ENCODE peak calls at places on chromosomes 6 and 20, in five cellular contexts. M is neural progenitor cell, E is H1, U is mesothelial cell of epicardium, T is prostate gland. Q is an unnamed sample.

GRCh38 chr20:1336699-1337387 is 7.9 kb upstream of the SDCBP2 start:
- DNase-seq in M (no peak), E (peak), U (no peak), T (peak), Q (peak)

GRCh38 chr6:158086054-158086705 is 81.9 kb downstream of the SERAC1 start:
- DNase-seq in M (no peak), E (peak), U (no peak), T (no peak), Q (no peak)

GRCh38 chr6:148565321-148565926 is 181.4 kb upstream of the UST start:
- DNase-seq in M (no peak), E (no peak), U (no peak), T (no peak), Q (no peak)

GRCh38 chr20:34364013-34364382 is 925 bp downstream of the ITCH start:
- DNase-seq in M (no peak), E (no peak), U (no peak), T (no peak), Q (no peak)

GRCh38 chr20:24461848-24462247 is 7.6 kb upstream of the SYNDIG1 start:
- DNase-seq in M (no peak), E (no peak), U (no peak), T (no peak), Q (no peak)

GRCh38 chr6:29792123-29793035 is 35.2 kb upstream of the HLA-G start:
- DNase-seq in M (peak), E (peak), U (no peak), T (peak), Q (peak)

GRCh38 chr6:106227612-106228507 is 97.7 kb downstream of the ATG5 start:
- DNase-seq in M (no peak), E (no peak), U (no peak), T (no peak), Q (peak)

GRCh38 chr20:33091693-33092092 is 12.2 kb downstream of the BPIFB4 start:
- DNase-seq in M (no peak), E (no peak), U (no peak), T (no peak), Q (no peak)

GRCh38 chr6:167758309-167759023 is 68.2 kb upstream of the AFDN start:
- DNase-seq in M (no peak), E (no peak), U (no peak), T (no peak), Q (no peak)

GRCh38 chr6:128600397-128600951 is 80.1 kb upstream of the PTPRK start:
- DNase-seq in M (no peak), E (no peak), U (no peak), T (no peak), Q (no peak)

GRCh38 chr6:42453649-42454427 is 2.1 kb upstream of the TRERF1 start:
- DNase-seq in M (peak), E (peak), U (no peak), T (peak), Q (peak)

GRCh38 chr6:73951186-73951585 is 255.2 kb downstream of the CD109 start:
- DNase-seq in M (no peak), E (no peak), U (no peak), T (no peak), Q (no peak)

GRCh38 chr6:168247456-168248147 is 72.0 kb downstream of the DACT2 start:
- DNase-seq in M (no peak), E (no peak), U (no peak), T (peak), Q (peak)

DNA sequence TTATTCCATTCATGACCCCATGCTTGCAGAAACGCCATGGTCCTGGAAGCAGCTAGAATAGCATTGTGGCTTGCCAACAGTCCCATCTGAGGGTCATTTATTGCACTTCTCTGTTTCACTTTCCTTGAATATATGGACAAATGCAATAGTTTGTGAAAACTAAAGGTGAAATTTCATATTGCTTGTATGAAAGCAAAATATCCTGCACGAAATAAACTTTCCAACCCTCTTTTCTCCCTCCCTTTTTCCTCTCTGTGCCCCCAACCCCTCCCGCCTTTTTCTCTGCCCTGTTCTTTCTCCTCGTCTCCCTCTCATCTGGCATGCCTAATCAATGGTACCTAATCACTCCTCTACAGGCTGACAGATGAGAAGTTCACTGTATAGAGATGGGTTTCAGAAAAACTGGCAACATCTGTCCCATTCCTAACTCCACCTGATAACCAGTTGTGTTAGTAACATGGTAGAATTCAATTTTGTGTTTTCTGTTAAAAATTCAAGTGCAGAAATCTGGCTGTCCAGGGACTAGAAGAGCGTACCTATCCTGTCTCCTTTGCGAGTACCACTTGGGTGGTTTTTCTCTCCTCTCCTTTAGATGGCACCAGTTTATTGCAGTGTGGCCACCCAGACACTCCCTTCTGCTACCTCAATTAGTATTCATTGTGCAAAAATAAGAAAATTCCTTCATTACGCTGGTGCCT is 198.6 kb downstream of the FOXA2 start:
- DNase-seq in M (peak), E (no peak), U (no peak), T (no peak), Q (no peak)
- TF ChIP-seq CTCF in M (peak), E (no peak), U (no peak), T (peak), Q (no peak)

GRCh38 chr6:37485259-37485658 is 14.4 kb downstream of the CCDC167 start:
- DNase-seq in M (peak), E (no peak), U (no peak), T (no peak), Q (no peak)
- TF ChIP-seq CTCF in M (peak), E (no peak), U (no peak), T (no peak), Q (no peak)

DNA sequence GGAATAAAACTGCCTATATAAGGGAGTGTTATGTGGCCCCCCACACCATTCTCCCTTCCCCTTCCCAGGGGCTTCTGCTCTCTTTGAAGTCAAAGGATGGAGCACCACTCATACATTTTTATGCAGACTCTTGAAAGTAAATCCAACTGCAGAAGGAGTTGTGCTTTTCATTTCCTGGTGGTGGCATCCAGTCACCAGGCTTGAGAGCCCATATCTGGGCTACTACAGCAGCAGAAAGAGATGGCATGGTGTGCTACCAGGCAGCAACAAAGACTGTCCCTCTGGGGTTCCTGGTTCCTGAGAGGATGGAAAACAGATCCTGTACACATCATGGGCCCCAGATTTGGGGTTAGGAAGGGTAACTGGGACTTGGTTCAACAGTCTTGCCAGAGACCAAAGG is 226.4 kb downstream of the CLIC5 start:
- DNase-seq in M (no peak), E (no peak), U (no peak), T (no peak), Q (no peak)
- TF ChIP-seq CTCF in M (no peak), E (no peak), U (no peak), T (no peak), Q (no peak)

DNA sequence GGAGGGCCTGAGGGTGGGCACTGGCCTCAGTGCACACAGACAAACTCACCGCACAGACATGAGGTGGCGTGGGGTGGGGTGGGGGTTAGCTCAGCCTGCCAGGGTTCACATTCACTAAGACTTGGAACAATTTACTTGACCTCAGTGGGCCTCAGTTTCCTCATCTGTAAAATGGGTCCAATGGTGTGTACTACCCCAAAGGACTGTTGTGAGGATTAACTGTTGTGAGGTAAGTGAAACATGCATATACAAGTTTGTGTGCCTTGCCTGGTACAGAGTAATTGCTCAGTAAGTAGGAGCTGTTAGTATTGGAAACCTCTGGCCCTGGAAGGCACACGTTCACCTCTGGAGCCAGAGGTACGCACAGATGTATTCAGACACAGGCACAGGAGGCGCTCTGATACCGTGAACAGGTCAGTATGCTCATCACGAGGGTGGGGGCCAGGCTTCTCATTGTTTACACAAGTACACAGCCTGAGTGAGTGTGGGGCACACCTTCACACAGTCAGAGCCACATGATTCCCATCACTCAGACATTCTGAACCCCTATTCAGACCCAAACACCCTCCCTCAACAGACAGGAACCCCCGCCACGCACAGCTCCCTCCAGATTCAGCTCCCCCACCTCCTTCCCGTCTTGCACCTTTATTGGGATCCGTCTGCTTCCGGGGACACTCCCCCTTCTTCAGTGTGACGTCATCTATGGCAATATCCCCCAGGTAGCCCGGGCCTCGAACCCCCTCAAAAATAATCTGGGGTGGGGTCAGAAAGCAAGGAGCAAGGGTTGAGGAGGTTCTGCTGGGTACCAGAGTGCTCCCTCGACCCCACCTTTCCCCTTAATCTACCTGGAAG is 59.9 kb downstream of the MDGA1 start:
- DNase-seq in M (no peak), E (no peak), U (no peak), T (no peak), Q (no peak)
- TF ChIP-seq CTCF in M (no peak), E (no peak), U (no peak), T (no peak), Q (no peak)

DNA sequence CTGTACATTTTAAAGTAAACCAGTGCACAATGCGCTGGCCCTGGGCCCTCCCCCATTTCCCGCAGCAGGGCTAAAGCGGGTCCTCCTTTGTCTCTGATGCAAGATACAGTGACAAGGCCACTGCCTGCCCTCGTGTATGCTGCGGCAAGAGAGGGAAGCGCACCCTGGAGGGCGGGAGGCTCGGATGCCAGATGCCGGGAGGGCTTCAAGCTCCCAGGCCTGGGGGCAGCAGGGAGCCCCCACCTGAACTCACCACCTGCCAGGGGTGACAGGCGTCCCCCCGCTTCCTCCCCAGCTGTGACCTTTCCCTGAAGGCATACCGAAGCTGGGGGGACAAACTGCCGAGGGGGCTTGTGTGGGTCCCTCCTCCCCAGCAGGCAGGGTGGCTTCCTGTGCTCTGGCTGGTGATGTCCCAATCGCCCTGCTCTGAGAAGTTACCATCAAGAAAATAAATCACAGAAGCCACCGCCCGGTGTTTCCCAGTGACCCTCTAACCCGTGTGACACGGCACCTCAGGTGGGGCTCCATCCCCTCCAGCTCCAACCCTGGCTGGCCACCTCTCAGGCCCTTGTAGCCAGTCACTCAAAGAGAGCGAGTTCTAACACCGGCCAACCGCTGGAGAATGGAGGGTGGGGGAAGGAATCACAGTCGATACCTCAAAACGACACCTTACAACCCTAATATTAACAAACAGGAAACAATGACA is 203.3 kb downstream of the PREX1 start:
- DNase-seq in M (no peak), E (no peak), U (no peak), T (no peak), Q (no peak)
- TF ChIP-seq CTCF in M (no peak), E (no peak), U (no peak), T (no peak), Q (no peak)

DNA sequence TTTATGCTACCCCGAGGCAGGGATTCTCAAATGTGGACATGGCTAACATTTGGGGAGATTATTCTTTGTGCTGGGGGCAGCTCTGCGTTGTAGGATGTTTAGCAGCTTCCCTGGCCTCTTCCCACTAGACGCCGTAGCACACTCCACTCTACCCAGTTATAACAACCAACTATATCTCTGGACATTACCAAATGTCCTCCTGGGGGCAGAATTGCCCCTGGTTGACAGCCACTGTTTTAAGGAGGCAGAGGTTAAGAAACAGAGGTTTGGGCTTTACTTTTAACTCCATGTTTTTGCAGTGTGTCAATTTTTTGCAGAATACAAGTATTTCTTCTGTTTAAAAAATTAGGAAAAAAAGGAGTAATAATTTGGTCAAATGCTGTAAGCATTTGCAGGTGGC is 56.2 kb upstream of the BMP6 start:
- DNase-seq in M (no peak), E (no peak), U (no peak), T (no peak), Q (no peak)
- TF ChIP-seq CTCF in M (peak), E (no peak), U (no peak), T (no peak), Q (no peak)